ENCODE peak calls at places on chromosomes 7 and 10, in eight cellular contexts. S is B cell; C is central memory CD4-positive, alpha-beta T cell; H is left ventricle myocardium inferior; O is occipital lobe; B is brain pericyte; Z is Kasumi-1; D is GM13977. U is an unnamed sample.

GRCh38 chr10:122441961-122442360 is 12.5 kb upstream of the ARMS2 start:
- DNase-seq in S (no peak), Z (no peak), H (no peak), B (no peak), D (no peak), O (no peak), C (no peak), U (no peak)

GRCh38 chr7:35241884-35242283 is 12.0 kb downstream of the TBX20 start:
- DNase-seq in O (no peak), D (no peak), Z (no peak), B (no peak), C (no peak), H (no peak), S (no peak), U (no peak)

GRCh38 chr10:47451998-47452494 is 31.9 kb downstream of the ANXA8 start:
- DNase-seq in O (no peak), H (no peak), C (no peak), Z (no peak), B (no peak), D (no peak), S (peak), U (no peak)

GRCh38 chr7:137818036-137818435 is 28.7 kb downstream of the DGKI start:
- DNase-seq in D (no peak), B (no peak), S (no peak), Z (no peak), O (no peak), H (no peak), C (no peak), U (no peak)

GRCh38 chr10:132554991-132555647 is 17.5 kb downstream of the INPP5A start:
- DNase-seq in H (peak), O (no peak), Z (peak), S (peak), D (peak), B (no peak), C (no peak), U (peak)

GRCh38 chr7:46871516-46871915 is 710.4 kb downstream of the TNS3 start:
- DNase-seq in D (no peak), Z (no peak), S (no peak), B (no peak), O (no peak), H (no peak), C (no peak), U (no peak)

GRCh38 chr10:84540022-84540616 is 211.7 kb downstream of the CCSER2 start:
- DNase-seq in Z (no peak), C (no peak), D (no peak), B (no peak), H (no peak), S (no peak), O (no peak), U (no peak)

GRCh38 chr10:114829160-114829909 is 7.8 kb downstream of the FHIP2A start:
- DNase-seq in C (no peak), B (no peak), D (no peak), H (no peak), Z (no peak), S (no peak), O (no peak), U (no peak)

GRCh38 chr10:87705339-87705738 is 45.7 kb downstream of the PAPSS2 start:
- DNase-seq in B (no peak), C (no peak), D (no peak), S (no peak), O (no peak), Z (no peak), H (no peak), U (no peak)

GRCh38 chr7:132240262-132240661 is 336.0 kb downstream of the PLXNA4 start:
- DNase-seq in S (no peak), B (no peak), O (no peak), D (no peak), C (no peak), H (no peak), Z (no peak), U (no peak)

GRCh38 chr7:130297628-130298027 is 4.7 kb downstream of the CPA4 start:
- DNase-seq in C (no peak), S (no peak), B (no peak), Z (no peak), O (no peak), H (no peak), D (no peak), U (no peak)

GRCh38 chr10:82288461-82288881 is 413.5 kb downstream of the NRG3 start:
- DNase-seq in B (no peak), D (no peak), O (no peak), H (no peak), S (no peak), Z (no peak), C (no peak), U (no peak)

GRCh38 chr7:127571741-127572505 is 13.5 kb downstream of the GCC1 start:
- DNase-seq in C (no peak), D (no peak), B (no peak), Z (no peak), H (no peak), S (no peak), O (no peak), U (no peak)

GRCh38 chr10:115001506-115002381 is 63.7 kb downstream of the TRUB1 start:
- DNase-seq in S (no peak), B (no peak), D (no peak), O (peak), Z (no peak), C (no peak), H (no peak), U (peak)

GRCh38 chr7:128906001-128906765 is 4.3 kb downstream of the KCP start:
- DNase-seq in C (no peak), D (peak), O (no peak), S (no peak), H (no peak), Z (no peak), B (no peak), U (no peak)

GRCh38 chr7:8125680-8126444 is 136.1 kb downstream of the ICA1 start:
- DNase-seq in O (no peak), H (no peak), B (no peak), C (peak), S (peak), D (peak), Z (peak), U (peak)

GRCh38 chr7:102279537-102280400 is 6.9 kb upstream of the SH2B2 start:
- DNase-seq in H (peak), O (peak), B (no peak), S (peak), D (peak), Z (peak), C (peak), U (peak)

GRCh38 chr10:125727436-125727835 is 7.9 kb downstream of the EDRF1 start:
- DNase-seq in D (no peak), H (no peak), B (no peak), S (no peak), O (no peak), C (no peak), Z (no peak), U (no peak)

GRCh38 chr10:11823122-11823988 is at the start of gene PROSER2:
- DNase-seq in C (peak), B (no peak), Z (peak), S (peak), O (no peak), D (peak), H (peak), U (peak)

GRCh38 chr10:109894516-109894915 is 28.8 kb downstream of the XPNPEP1 start:
- DNase-seq in D (no peak), C (no peak), S (no peak), Z (no peak), B (no peak), O (peak), H (peak), U (no peak)

GRCh38 chr10:125543796-125544195 is 139.2 kb downstream of the TEX36 start:
- DNase-seq in O (no peak), D (no peak), S (no peak), C (no peak), Z (no peak), B (no peak), H (no peak), U (no peak)

GRCh38 chr10:8985651-8986050 is 931.2 kb downstream of the GATA3 start:
- DNase-seq in B (no peak), C (no peak), Z (no peak), O (no peak), S (no peak), D (no peak), H (no peak), U (no peak)

GRCh38 chr7:95578299-95578855 is 17.9 kb downstream of the PDK4 start:
- DNase-seq in O (no peak), Z (no peak), C (no peak), S (no peak), B (no peak), D (no peak), H (no peak), U (no peak)

GRCh38 chr7:148915211-148915610 is 31.1 kb upstream of the EZH2 start:
- DNase-seq in Z (no peak), S (no peak), H (no peak), D (no peak), B (no peak), C (no peak), O (no peak), U (no peak)

GRCh38 chr10:24851595-24851994 is 100.8 kb downstream of the PRTFDC1 start:
- DNase-seq in C (peak), D (no peak), Z (no peak), B (peak), H (no peak), S (no peak), O (no peak), U (no peak)

U was measured in GM06990.